ENCODE peak calls at places on chromosome 18, in five cellular contexts. O is A673, P is right lobe of liver, B is A549, E is tibial artery. S is an unnamed sample. For H3K4me1, the result is how much of the 10 kb centered on the place peaks cover.

GRCh38 chr18:13823707-13824395 is at the start of gene MC5R:
- DNase-seq in O (peak), B (peak), P (peak), E (peak), S (peak)

GRCh38 chr18:73645175-73645715 is 502.4 kb downstream of the FBXO15 start:
- DNase-seq in E (no peak), P (no peak), O (no peak), B (no peak), S (no peak)

GRCh38 chr18:5983479-5983878 is 88.2 kb upstream of the TMEM200C start:
- DNase-seq in E (no peak), O (no peak), P (no peak), B (no peak), S (no peak)

GRCh38 chr18:55489742-55490055 is 98.3 kb downstream of the TCF4 start:
- DNase-seq in O (no peak), B (no peak), P (no peak), E (no peak), S (no peak)

GRCh38 chr18:79018911-79019310 is 39.3 kb downstream of the SALL3 start:
- DNase-seq in O (no peak), P (no peak), B (no peak), E (no peak), S (no peak)

GRCh38 chr18:68735498-68736343 is 20.8 kb upstream of the TMX3 start:
- DNase-seq in E (no peak), P (no peak), O (peak), B (peak), S (no peak)

GRCh38 chr18:7921938-7922587 is 354.9 kb downstream of the PTPRM start:
- DNase-seq in O (no peak), E (no peak), B (peak), P (no peak), S (no peak)

GRCh38 chr18:49618741-49619392 is 57.0 kb downstream of the LIPG start:
- DNase-seq in B (no peak), E (no peak), O (no peak), P (no peak), S (no peak)

GRCh38 chr18:8426401-8426800 is 182.8 kb upstream of the RAB12 start:
- DNase-seq in B (peak), P (no peak), O (no peak), E (no peak), S (no peak)

GRCh38 chr18:11591957-11592356 is 17.4 kb upstream of the SLC35G4 start:
- DNase-seq in O (no peak), E (no peak), B (no peak), P (no peak), S (no peak)

GRCh38 chr18:12307871-12308385 is at the start of gene TUBB6:
- DNase-seq in P (peak), E (peak), B (peak), O (peak), S (peak)

GRCh38 chr18:45006934-45007333 is 326.2 kb downstream of the SETBP1 start:
- DNase-seq in O (no peak), B (no peak), E (no peak), P (no peak), S (no peak)

GRCh38 chr18:45012286-45012685 is 331.6 kb downstream of the SETBP1 start:
- DNase-seq in B (no peak), P (no peak), O (peak), E (no peak), S (no peak)

GRCh38 chr18:45007531-45007930 is 326.8 kb downstream of the SETBP1 start:
- DNase-seq in E (no peak), B (no peak), O (no peak), P (no peak), S (no peak)

GRCh38 chr18:45009766-45010165 is 329.1 kb downstream of the SETBP1 start:
- DNase-seq in O (no peak), E (no peak), P (no peak), B (no peak), S (no peak)

GRCh38 chr18:45008694-45009372 is 328.1 kb downstream of the SETBP1 start:
- DNase-seq in B (no peak), P (no peak), O (no peak), E (no peak), S (no peak)
- H3K4me1 ChIP-seq in B (under half), P (under half), O (under half), E (under half), S (under half)

GRCh38 chr18:3121256-3121655 is 98.5 kb downstream of the MYOM1 start:
- DNase-seq in E (no peak), B (no peak), O (no peak), P (no peak), S (no peak)
- TF ChIP-seq CTCF in E (no peak), B (no peak), O (no peak), P (no peak), S (no peak)

DNA sequence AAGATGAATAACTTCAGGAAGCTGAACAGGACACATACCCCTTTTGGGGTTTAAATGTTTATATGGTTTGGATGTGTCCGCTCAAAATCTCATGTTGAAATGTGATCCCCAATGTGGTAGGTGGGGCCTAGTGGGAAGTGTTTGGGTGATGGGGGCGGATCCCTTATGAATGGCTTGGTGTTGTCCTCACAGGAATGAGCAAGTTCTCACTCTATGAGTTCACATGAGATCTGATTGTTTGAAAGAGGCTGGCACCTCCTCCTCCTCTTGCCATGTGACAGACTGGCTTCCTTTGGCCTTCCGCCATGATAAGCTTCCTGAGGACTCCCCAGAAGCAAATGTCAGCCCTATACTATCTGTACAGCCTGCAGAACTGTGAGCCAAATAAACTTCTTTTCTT is 88.6 kb upstream of the ZNF532 start:
- DNase-seq in P (no peak), E (no peak), O (peak), B (no peak), S (no peak)
- H3K27ac ChIP-seq in P (no peak), E (no peak), O (no peak), B (no peak), S (no peak)

GRCh38 chr18:9809686-9810085 is 76.1 kb upstream of the TXNDC2 start:
- DNase-seq in P (no peak), B (no peak), E (no peak), O (no peak), S (no peak)
- H3K4me1 ChIP-seq in P (under half), B (under half), E (under half), O (under half), S (half or more)

S was measured in left ventricle myocardium inferior.